ENCODE peak calls at places on chromosomes 5 and 9, in five cellular contexts. One of them, this sample, is unnamed.

GRCh38 chr9:38274746-38275250 is 117.7 kb upstream of the ALDH1B1 start:
- DNase-seq in HepG2: no peak
- DNase-seq in A673: no peak
- DNase-seq in foreskin fibroblast: peak; percentile 3
- DNase-seq in CD8-positive, alpha-beta T cell: no peak
- DNase-seq in this sample: no peak

GRCh38 chr9:88993871-88994819 is 2.9 kb downstream of the S1PR3 start:
- DNase-seq in foreskin fibroblast: no peak
- DNase-seq in CD8-positive, alpha-beta T cell: no peak
- DNase-seq in A673: no peak
- DNase-seq in HepG2: no peak
- DNase-seq in this sample: no peak

GRCh38 chr5:31827862-31828261 is 188.9 kb downstream of the PDZD2 start:
- DNase-seq in A673: no peak
- DNase-seq in CD8-positive, alpha-beta T cell: no peak
- DNase-seq in HepG2: no peak
- DNase-seq in foreskin fibroblast: peak; percentile 5
- DNase-seq in this sample: no peak

GRCh38 chr9:85645909-85646627 is 95.7 kb downstream of the AGTPBP1 start:
- DNase-seq in foreskin fibroblast: no peak
- DNase-seq in CD8-positive, alpha-beta T cell: no peak
- DNase-seq in HepG2: no peak
- DNase-seq in A673: no peak
- DNase-seq in this sample: no peak

GRCh38 chr9:113349434-113350337 is at the start of gene BSPRY:
- DNase-seq in A673: no peak
- DNase-seq in HepG2: no peak
- DNase-seq in foreskin fibroblast: no peak
- DNase-seq in CD8-positive, alpha-beta T cell: peak; percentile 26
- DNase-seq in this sample: no peak

GRCh38 chr5:34658023-34658422 is 1.9 kb downstream of the RAI14 start:
- DNase-seq in HepG2: peak; percentile 10
- DNase-seq in CD8-positive, alpha-beta T cell: no peak
- DNase-seq in A673: peak; percentile 67
- DNase-seq in foreskin fibroblast: peak; percentile 38
- DNase-seq in this sample: no peak

GRCh38 chr5:150410524-150411244 is 2.0 kb downstream of the CD74 start:
- DNase-seq in foreskin fibroblast: peak; percentile 60
- DNase-seq in A673: peak; percentile 76
- DNase-seq in HepG2: peak; percentile 59
- DNase-seq in CD8-positive, alpha-beta T cell: peak; percentile 58
- DNase-seq in this sample: peak; percentile 66

GRCh38 chr5:22835630-22836029 is 17.5 kb downstream of the CDH12 start:
- DNase-seq in A673: peak; percentile 1
- DNase-seq in HepG2: no peak
- DNase-seq in foreskin fibroblast: no peak
- DNase-seq in CD8-positive, alpha-beta T cell: no peak
- DNase-seq in this sample: no peak

GRCh38 chr9:105053209-105053652 is 125.3 kb upstream of the ABCA1 start:
- DNase-seq in A673: no peak
- DNase-seq in foreskin fibroblast: peak; percentile 84
- DNase-seq in CD8-positive, alpha-beta T cell: no peak
- DNase-seq in HepG2: no peak
- DNase-seq in this sample: no peak

GRCh38 chr9:115939065-115939765 is 214.4 kb upstream of the PAPPA start:
- DNase-seq in A673: no peak
- DNase-seq in foreskin fibroblast: peak; percentile 74
- DNase-seq in HepG2: no peak
- DNase-seq in CD8-positive, alpha-beta T cell: no peak
- DNase-seq in this sample: no peak

DNA sequence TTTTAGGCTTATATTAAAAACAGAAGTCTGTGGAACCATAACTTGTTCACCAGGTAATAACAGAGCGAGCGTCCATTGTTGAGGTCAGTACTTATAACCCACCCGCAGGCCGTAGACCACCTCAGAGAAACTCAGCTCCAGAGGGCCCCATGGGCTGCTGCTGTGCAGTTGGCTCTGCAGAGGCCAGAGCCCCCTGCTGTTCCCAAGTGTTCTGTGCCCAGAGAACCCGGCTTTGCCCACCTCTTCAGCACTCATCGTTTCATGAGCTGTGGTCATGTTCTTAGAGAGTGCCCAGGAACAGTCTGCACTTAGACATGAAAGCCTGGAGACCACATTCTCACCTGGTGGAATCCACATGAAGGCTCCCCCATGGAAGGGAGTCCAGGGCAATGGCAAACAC is 50.4 kb upstream of the SLC2A8 start:
- DNase-seq in HepG2: no peak
- DNase-seq in CD8-positive, alpha-beta T cell: no peak
- DNase-seq in A673: no peak
- DNase-seq in foreskin fibroblast: no peak
- DNase-seq in this sample: no peak
- TF ChIP-seq CTCF in HepG2: peak; percentile 42
- TF ChIP-seq CTCF in CD8-positive, alpha-beta T cell: no peak
- TF ChIP-seq CTCF in A673: peak; percentile 8
- TF ChIP-seq CTCF in foreskin fibroblast: peak; percentile 10
- TF ChIP-seq CTCF in this sample: no peak

GRCh38 chr5:109964136-109964535 is 274.4 kb downstream of the MAN2A1 start:
- DNase-seq in A673: peak; percentile 10
- DNase-seq in HepG2: no peak
- DNase-seq in CD8-positive, alpha-beta T cell: no peak
- DNase-seq in foreskin fibroblast: no peak
- DNase-seq in this sample: no peak

GRCh38 chr5:109961755-109962154 is 272.0 kb downstream of the MAN2A1 start:
- DNase-seq in foreskin fibroblast: no peak
- DNase-seq in A673: no peak
- DNase-seq in HepG2: no peak
- DNase-seq in CD8-positive, alpha-beta T cell: no peak
- DNase-seq in this sample: no peak

GRCh38 chr5:109959652-109960051 is 269.9 kb downstream of the MAN2A1 start:
- DNase-seq in A673: no peak
- DNase-seq in foreskin fibroblast: no peak
- DNase-seq in HepG2: peak; percentile 13
- DNase-seq in CD8-positive, alpha-beta T cell: no peak
- DNase-seq in this sample: no peak

GRCh38 chr5:109965634-109966033 is 275.9 kb downstream of the MAN2A1 start:
- DNase-seq in A673: no peak
- DNase-seq in foreskin fibroblast: no peak
- DNase-seq in CD8-positive, alpha-beta T cell: no peak
- DNase-seq in HepG2: no peak
- DNase-seq in this sample: no peak

GRCh38 chr5:109962882-109963603 is 273.3 kb downstream of the MAN2A1 start:
- DNase-seq in CD8-positive, alpha-beta T cell: no peak
- DNase-seq in A673: no peak
- DNase-seq in HepG2: no peak
- DNase-seq in foreskin fibroblast: no peak
- DNase-seq in this sample: no peak
- TF ChIP-seq CTCF in CD8-positive, alpha-beta T cell: no peak
- TF ChIP-seq CTCF in A673: no peak
- TF ChIP-seq CTCF in HepG2: no peak
- TF ChIP-seq CTCF in foreskin fibroblast: no peak
- TF ChIP-seq CTCF in this sample: no peak

GRCh38 chr9:22005083-22005699 is 3.9 kb downstream of the CDKN2B start:
- DNase-seq in A673: no peak
- DNase-seq in foreskin fibroblast: peak; percentile 21
- DNase-seq in CD8-positive, alpha-beta T cell: no peak
- DNase-seq in HepG2: no peak
- DNase-seq in this sample: no peak
- TF ChIP-seq CTCF in A673: no peak
- TF ChIP-seq CTCF in foreskin fibroblast: peak; percentile 5
- TF ChIP-seq CTCF in CD8-positive, alpha-beta T cell: no peak
- TF ChIP-seq CTCF in HepG2: no peak
- TF ChIP-seq CTCF in this sample: no peak

GRCh38 chr9:33818167-33818831 is 1.3 kb downstream of the UBE2R2 start:
- DNase-seq in foreskin fibroblast: no peak
- DNase-seq in CD8-positive, alpha-beta T cell: no peak
- DNase-seq in HepG2: peak; percentile 47
- DNase-seq in A673: no peak
- DNase-seq in this sample: no peak

GRCh38 chr9:33816327-33817252 is at the start of gene UBE2R2:
- DNase-seq in CD8-positive, alpha-beta T cell: peak; percentile 89
- DNase-seq in foreskin fibroblast: peak; percentile 94
- DNase-seq in HepG2: peak; percentile 81
- DNase-seq in A673: peak; percentile 96
- DNase-seq in this sample: peak; percentile 65

GRCh38 chr9:33815781-33816180 is 1.2 kb upstream of the UBE2R2 start:
- DNase-seq in A673: no peak
- DNase-seq in CD8-positive, alpha-beta T cell: no peak
- DNase-seq in HepG2: no peak
- DNase-seq in foreskin fibroblast: no peak
- DNase-seq in this sample: no peak

GRCh38 chr9:33818832-33819500 is 2.0 kb downstream of the UBE2R2 start:
- DNase-seq in HepG2: no peak
- DNase-seq in CD8-positive, alpha-beta T cell: no peak
- DNase-seq in A673: no peak
- DNase-seq in foreskin fibroblast: peak; percentile 28
- DNase-seq in this sample: no peak

DNA sequence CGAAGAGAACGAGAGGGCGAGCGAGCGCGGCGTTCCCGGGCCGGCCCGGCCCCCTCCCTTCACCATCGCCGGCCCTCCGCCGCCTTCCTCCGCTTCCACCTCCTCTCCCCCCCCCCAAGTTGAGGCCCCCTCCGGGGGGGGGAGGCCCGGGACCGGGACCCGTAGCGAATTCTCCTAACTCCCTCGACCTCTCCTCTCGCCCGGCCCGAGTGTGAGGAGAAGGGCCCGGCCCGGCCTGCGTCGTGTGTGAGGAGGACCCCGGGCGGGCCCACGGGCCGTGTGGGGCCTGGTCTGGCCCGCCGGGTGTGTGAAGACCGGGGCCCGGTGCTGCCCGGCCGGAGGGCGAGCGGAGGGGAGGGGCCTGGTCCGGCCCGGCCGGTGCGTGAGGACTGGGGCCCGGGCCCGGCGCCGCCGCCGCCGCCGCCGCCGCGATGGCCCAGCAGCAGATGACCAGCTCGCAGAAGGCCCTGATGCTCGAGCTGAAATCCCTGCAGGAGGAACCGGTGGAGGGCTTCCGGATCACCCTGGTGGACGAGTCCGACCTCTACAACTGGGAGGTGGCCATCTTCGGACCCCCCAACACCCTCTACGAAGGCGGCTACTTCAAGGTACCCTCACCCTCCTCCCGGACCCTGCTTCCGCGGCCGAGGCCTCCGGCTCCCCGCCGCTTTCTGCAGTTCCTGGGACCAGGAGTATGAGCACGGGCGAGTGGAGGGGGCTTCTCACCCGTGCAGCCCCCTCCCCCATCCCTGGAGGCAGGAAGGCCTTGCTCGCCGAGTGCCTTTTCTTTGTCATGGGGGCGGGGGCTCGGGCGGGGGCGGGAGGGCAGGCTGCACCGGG is 587 bp downstream of the UBE2R2 start:
- DNase-seq in HepG2: peak; percentile 64
- DNase-seq in foreskin fibroblast: peak; percentile 52
- DNase-seq in CD8-positive, alpha-beta T cell: peak; percentile 47
- DNase-seq in A673: peak; percentile 71
- DNase-seq in this sample: no peak
- TF ChIP-seq CTCF in HepG2: no peak
- TF ChIP-seq CTCF in foreskin fibroblast: peak; percentile 7
- TF ChIP-seq CTCF in CD8-positive, alpha-beta T cell: no peak
- TF ChIP-seq CTCF in A673: no peak
- TF ChIP-seq CTCF in this sample: no peak

GRCh38 chr5:139273572-139274264 is 19.8 kb upstream of the MATR3 start:
- DNase-seq in HepG2: peak; percentile 82
- DNase-seq in A673: peak; percentile 90
- DNase-seq in CD8-positive, alpha-beta T cell: peak; percentile 83
- DNase-seq in foreskin fibroblast: peak; percentile 92
- DNase-seq in this sample: no peak
- TF ChIP-seq CTCF in HepG2: no peak
- TF ChIP-seq CTCF in A673: no peak
- TF ChIP-seq CTCF in CD8-positive, alpha-beta T cell: no peak
- TF ChIP-seq CTCF in foreskin fibroblast: no peak
- TF ChIP-seq CTCF in this sample: no peak

GRCh38 chr5:72243706-72244105 is 76.3 kb downstream of the MRPS27 start:
- DNase-seq in HepG2: no peak
- DNase-seq in foreskin fibroblast: no peak
- DNase-seq in A673: no peak
- DNase-seq in CD8-positive, alpha-beta T cell: no peak
- DNase-seq in this sample: no peak

GRCh38 chr5:72245517-72246238 is 74.4 kb downstream of the MRPS27 start:
- DNase-seq in foreskin fibroblast: no peak
- DNase-seq in A673: no peak
- DNase-seq in CD8-positive, alpha-beta T cell: no peak
- DNase-seq in HepG2: no peak
- DNase-seq in this sample: no peak

GRCh38 chr5:72242796-72243475 is 77.1 kb downstream of the MRPS27 start:
- DNase-seq in HepG2: no peak
- DNase-seq in A673: no peak
- DNase-seq in CD8-positive, alpha-beta T cell: no peak
- DNase-seq in foreskin fibroblast: no peak
- DNase-seq in this sample: no peak

GRCh38 chr5:72246239-72246580 is 73.8 kb downstream of the MRPS27 start:
- DNase-seq in CD8-positive, alpha-beta T cell: no peak
- DNase-seq in HepG2: no peak
- DNase-seq in foreskin fibroblast: no peak
- DNase-seq in A673: peak; percentile 67
- DNase-seq in this sample: no peak

GRCh38 chr5:72244862-72245371 is 75.1 kb downstream of the MRPS27 start:
- DNase-seq in A673: peak; percentile 52
- DNase-seq in HepG2: peak; percentile 54
- DNase-seq in foreskin fibroblast: peak; percentile 60
- DNase-seq in CD8-positive, alpha-beta T cell: no peak
- DNase-seq in this sample: peak; percentile 65
- TF ChIP-seq CTCF in A673: peak; percentile 57
- TF ChIP-seq CTCF in HepG2: peak; percentile 58
- TF ChIP-seq CTCF in foreskin fibroblast: peak; percentile 50
- TF ChIP-seq CTCF in CD8-positive, alpha-beta T cell: no peak
- TF ChIP-seq CTCF in this sample: peak; percentile 48

GRCh38 chr9:35814841-35815543 is at the start of gene HINT2:
- DNase-seq in HepG2: peak; percentile 99
- DNase-seq in foreskin fibroblast: peak; percentile 97
- DNase-seq in A673: peak; percentile 99
- DNase-seq in CD8-positive, alpha-beta T cell: peak; percentile 98
- DNase-seq in this sample: peak; percentile 98
- TF ChIP-seq CTCF in HepG2: no peak
- TF ChIP-seq CTCF in foreskin fibroblast: no peak
- TF ChIP-seq CTCF in A673: no peak
- TF ChIP-seq CTCF in CD8-positive, alpha-beta T cell: no peak
- TF ChIP-seq CTCF in this sample: peak; percentile 7

This sample was measured in LNCaP clone FGC.